ENCODE peak calls at places on chromosomes 1 and 21, in four cellular contexts. Y is mesendoderm, R is H9, S is H1. Z is an unnamed sample.

GRCh38 chr1:245054105-245054831 is 100.5 kb upstream of the KIF26B start:
- DNase-seq in Y (no peak), R (no peak), S (peak; percentile 8), Z (no peak)

GRCh38 chr21:32253215-32253641 is 25.6 kb downstream of the MIS18A start:
- DNase-seq in S (no peak), R (no peak), Y (no peak), Z (peak; percentile 65)

GRCh38 chr1:113692824-113693431 is 66.4 kb downstream of the PHTF1 start:
- DNase-seq in Y (no peak), R (no peak), S (no peak), Z (no peak)

GRCh38 chr1:209645574-209646452 is 6.4 kb downstream of the LAMB3 start:
- DNase-seq in Y (no peak), S (no peak), R (no peak), Z (no peak)

GRCh38 chr1:59223943-59224639 is 72.8 kb upstream of the FGGY start:
- DNase-seq in S (no peak), R (no peak), Y (peak; percentile 51), Z (peak; percentile 20)

GRCh38 chr1:30816211-30817082 is 58.9 kb upstream of the LAPTM5 start:
- DNase-seq in S (peak; percentile 93), Y (peak; percentile 94), R (peak; percentile 91), Z (peak; percentile 92)

GRCh38 chr1:18464665-18465050 is 16.1 kb upstream of the KLHDC7A start:
- DNase-seq in R (no peak), Y (no peak), S (no peak), Z (no peak)

GRCh38 chr1:199204231-199204630 is 565.4 kb downstream of the PTPRC start:
- DNase-seq in R (no peak), S (no peak), Y (no peak), Z (no peak)

DNA sequence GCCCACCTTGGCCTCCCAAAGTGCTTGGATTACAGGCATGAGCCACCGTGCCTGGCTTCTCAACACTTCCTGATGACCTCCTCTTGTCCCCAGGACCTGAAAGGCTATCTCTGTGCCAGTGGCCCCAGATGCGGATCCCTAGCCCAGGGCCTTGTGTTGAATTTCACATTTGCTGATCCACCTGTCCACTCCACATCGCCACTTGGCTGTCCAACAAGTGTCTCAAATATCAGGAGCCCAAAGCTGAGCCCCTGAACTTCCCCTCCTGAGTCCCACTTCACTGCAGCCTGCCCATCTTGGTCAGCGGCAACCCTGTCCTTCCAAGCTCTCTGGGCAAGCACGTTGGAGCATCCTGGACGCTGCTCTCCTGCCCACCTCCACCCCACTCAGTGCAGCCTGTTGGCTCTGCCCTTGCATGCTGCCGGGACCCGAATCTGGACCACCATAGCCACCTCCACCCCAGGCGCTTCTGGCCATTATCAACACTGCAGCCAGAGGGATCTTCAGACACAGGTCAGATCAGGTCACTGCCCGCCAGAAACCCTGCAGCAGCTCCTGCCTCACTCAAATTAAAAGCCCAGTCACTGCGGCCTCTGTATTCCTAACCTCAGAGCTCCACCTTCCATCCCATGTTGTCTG is 352.5 kb upstream of the VAMP3 start:
- DNase-seq in S (peak; percentile 24), R (peak; percentile 17), Y (no peak), Z (no peak)
- H4K5ac ChIP-seq in S (no peak overlapping the region), R (no peak overlapping the region), Y (no peak overlapping the region), Z (no peak overlapping the region)

GRCh38 chr1:67094191-67094590 is 40.2 kb upstream of the SLC35D1 start:
- DNase-seq in S (no peak), R (no peak), Y (no peak), Z (no peak)
- H3K56ac ChIP-seq in S (no peak overlapping the region), R (no peak overlapping the region), Y (no peak overlapping the region), Z (no peak overlapping the region)

DNA sequence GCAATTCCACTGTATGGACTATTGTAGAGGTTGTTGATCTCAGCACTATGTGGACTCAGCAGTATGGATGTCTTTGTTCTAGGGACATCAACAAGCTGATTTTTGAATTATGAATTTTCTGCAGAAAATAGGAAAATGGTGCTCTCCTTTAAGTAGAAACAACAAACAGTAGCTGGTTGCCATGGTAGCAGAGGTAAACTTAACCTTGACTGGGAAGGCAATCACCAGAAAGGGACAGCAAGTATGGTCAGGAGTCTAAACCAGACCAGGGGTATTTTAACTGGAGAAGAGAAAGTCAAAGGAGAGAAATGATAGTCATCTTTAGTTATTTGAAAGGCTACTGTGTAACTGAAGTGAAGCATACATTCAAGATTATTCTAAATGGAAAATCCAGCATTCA is 22.3 kb downstream of the WLS start:
- DNase-seq in Y (peak; percentile 68), R (no peak), S (no peak), Z (no peak)
- H4K5ac ChIP-seq in Y (no peak overlapping the region), R (no peak overlapping the region), S (no peak overlapping the region), Z (no peak overlapping the region)

DNA sequence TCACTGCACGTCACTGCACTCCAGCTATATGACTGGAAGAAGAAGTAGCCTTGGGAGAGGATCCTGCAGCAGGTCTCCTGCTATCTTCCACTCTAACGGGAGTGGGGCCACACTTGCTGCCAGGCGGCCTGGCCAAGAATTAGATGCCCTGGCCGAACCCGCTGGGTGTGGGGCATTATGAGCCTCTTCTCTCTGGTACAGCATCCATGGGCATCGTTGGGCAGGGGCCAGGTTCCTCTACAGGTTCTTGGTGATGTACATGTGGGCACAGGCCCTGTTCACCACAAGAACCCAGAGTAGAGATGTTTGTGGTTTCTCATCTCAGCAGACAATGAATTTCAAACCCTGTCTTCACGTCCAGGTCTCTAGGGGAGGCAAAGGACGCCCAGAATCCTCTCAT is 370.5 kb downstream of the NPHP4 start:
- DNase-seq in S (no peak), R (no peak), Y (no peak), Z (no peak)
- H3K56ac ChIP-seq in S (no peak overlapping the region), R (no peak overlapping the region), Y (no peak overlapping the region), Z (no peak overlapping the region)

Z was measured in IMR-90.